ENCODE peak calls at places on chromosomes 11 and 22, in four cellular contexts. One of them, this sample, is unnamed.

GRCh38 chr11:81211050-81211449 is 1522.6 kb downstream of the FAM181B start:
- DNase-seq in bronchial epithelial cell: no peak
- DNase-seq in AG10803: no peak
- DNase-seq in PC-3: no peak
- DNase-seq in this sample: no peak

GRCh38 chr11:99160447-99160846 is 139.7 kb downstream of the CNTN5 start:
- DNase-seq in bronchial epithelial cell: no peak
- DNase-seq in AG10803: no peak
- DNase-seq in PC-3: no peak
- DNase-seq in this sample: no peak

GRCh38 chr22:42269407-42270177 is 861 bp downstream of the TCF20 start:
- DNase-seq in bronchial epithelial cell: peak; percentile 62
- DNase-seq in AG10803: no peak
- DNase-seq in PC-3: peak; percentile 61
- DNase-seq in this sample: peak; percentile 60

GRCh38 chr11:108906329-108906728 is 241.5 kb downstream of the DDX10 start:
- DNase-seq in bronchial epithelial cell: peak; percentile 77
- DNase-seq in AG10803: peak; percentile 50
- DNase-seq in PC-3: peak; percentile 87
- DNase-seq in this sample: no peak

GRCh38 chr11:31711137-31711536 is 100.0 kb downstream of the PAX6 start:
- DNase-seq in bronchial epithelial cell: peak; percentile 18
- DNase-seq in AG10803: no peak
- DNase-seq in PC-3: peak; percentile 82
- DNase-seq in this sample: no peak

GRCh38 chr11:94809251-94809650 is 41.1 kb downstream of the AMOTL1 start:
- DNase-seq in bronchial epithelial cell: no peak
- DNase-seq in AG10803: peak; percentile 68
- DNase-seq in PC-3: no peak
- DNase-seq in this sample: no peak

GRCh38 chr11:35650467-35650866 is 12.1 kb upstream of the TRIM44 start:
- DNase-seq in bronchial epithelial cell: no peak
- DNase-seq in AG10803: no peak
- DNase-seq in PC-3: no peak
- DNase-seq in this sample: no peak

GRCh38 chr22:19706661-19707151 is 7.6 kb upstream of the SEPTIN5 start:
- DNase-seq in bronchial epithelial cell: no peak
- DNase-seq in AG10803: no peak
- DNase-seq in PC-3: no peak
- DNase-seq in this sample: no peak

GRCh38 chr11:102204174-102204573 is 93.9 kb downstream of the YAP1 start:
- DNase-seq in bronchial epithelial cell: peak; percentile 47
- DNase-seq in AG10803: no peak
- DNase-seq in PC-3: peak; percentile 58
- DNase-seq in this sample: no peak

GRCh38 chr11:97938789-97939188 is 1082.0 kb upstream of the CNTN5 start:
- DNase-seq in bronchial epithelial cell: no peak
- DNase-seq in AG10803: no peak
- DNase-seq in PC-3: no peak
- DNase-seq in this sample: no peak

GRCh38 chr11:4697583-4697982 is at the start of gene OR51E2:
- DNase-seq in bronchial epithelial cell: peak; percentile 12
- DNase-seq in AG10803: peak; percentile 1
- DNase-seq in PC-3: no peak
- DNase-seq in this sample: no peak

GRCh38 chr22:30014244-30014643 is 66.0 kb upstream of the HORMAD2 start:
- DNase-seq in bronchial epithelial cell: no peak
- DNase-seq in AG10803: no peak
- DNase-seq in PC-3: no peak
- DNase-seq in this sample: no peak

GRCh38 chr22:46934746-46935491 is 172.5 kb downstream of the TBC1D22A start:
- DNase-seq in bronchial epithelial cell: peak; percentile 97
- DNase-seq in AG10803: peak; percentile 84
- DNase-seq in PC-3: peak; percentile 85
- DNase-seq in this sample: no peak

GRCh38 chr11:43582024-43582836 is 98.3 kb upstream of the HSD17B12 start:
- DNase-seq in bronchial epithelial cell: no peak
- DNase-seq in AG10803: no peak
- DNase-seq in PC-3: no peak
- DNase-seq in this sample: no peak

GRCh38 chr22:49013707-49014106 is 814.0 kb downstream of the BRD1 start:
- DNase-seq in bronchial epithelial cell: no peak
- DNase-seq in AG10803: no peak
- DNase-seq in PC-3: no peak
- DNase-seq in this sample: no peak

GRCh38 chr22:19199479-19199878 is 20.9 kb upstream of the SLC25A1 start:
- DNase-seq in bronchial epithelial cell: no peak
- DNase-seq in AG10803: no peak
- DNase-seq in PC-3: no peak
- DNase-seq in this sample: no peak

GRCh38 chr22:50011447-50012200 is 941 bp downstream of the IL17REL start:
- DNase-seq in bronchial epithelial cell: no peak
- DNase-seq in AG10803: no peak
- DNase-seq in PC-3: no peak
- DNase-seq in this sample: no peak

GRCh38 chr11:79045811-79046304 is 395.0 kb downstream of the TENM4 start:
- DNase-seq in bronchial epithelial cell: peak; percentile 82
- DNase-seq in AG10803: peak; percentile 44
- DNase-seq in PC-3: no peak
- DNase-seq in this sample: no peak

GRCh38 chr11:11975201-11976092 is 33.0 kb downstream of the DKK3 start:
- DNase-seq in bronchial epithelial cell: no peak
- DNase-seq in AG10803: no peak
- DNase-seq in PC-3: peak; percentile 10
- DNase-seq in this sample: no peak

GRCh38 chr11:27237641-27238040 is 125.4 kb downstream of the CCDC34 start:
- DNase-seq in bronchial epithelial cell: no peak
- DNase-seq in AG10803: no peak
- DNase-seq in PC-3: no peak
- DNase-seq in this sample: no peak

GRCh38 chr11:116312560-116313340 is 460.0 kb downstream of the BUD13 start:
- DNase-seq in bronchial epithelial cell: peak; percentile 12
- DNase-seq in AG10803: peak; percentile 28
- DNase-seq in PC-3: no peak
- DNase-seq in this sample: peak; percentile 66

GRCh38 chr11:111749646-111750045 is 16.5 kb downstream of the PPP2R1B start:
- DNase-seq in bronchial epithelial cell: no peak
- DNase-seq in AG10803: no peak
- DNase-seq in PC-3: no peak
- DNase-seq in this sample: no peak

GRCh38 chr11:134951305-134951700 is 539.3 kb upstream of the B3GAT1 start:
- DNase-seq in bronchial epithelial cell: peak; percentile 48
- DNase-seq in AG10803: peak; percentile 73
- DNase-seq in PC-3: peak; percentile 30
- DNase-seq in this sample: no peak

GRCh38 chr22:30802202-30803166 is 107.8 kb downstream of the OSBP2 start:
- DNase-seq in bronchial epithelial cell: peak; percentile 77
- DNase-seq in AG10803: peak; percentile 91
- DNase-seq in PC-3: peak; percentile 91
- DNase-seq in this sample: peak; percentile 73

GRCh38 chr11:16945671-16946469 is 68.3 kb downstream of the PLEKHA7 start:
- DNase-seq in bronchial epithelial cell: peak; percentile 57
- DNase-seq in AG10803: peak; percentile 38
- DNase-seq in PC-3: peak; percentile 78
- DNase-seq in this sample: peak; percentile 38

GRCh38 chr22:21700822-21701221 is 34.8 kb downstream of the YPEL1 start:
- DNase-seq in bronchial epithelial cell: no peak
- DNase-seq in AG10803: no peak
- DNase-seq in PC-3: no peak
- DNase-seq in this sample: no peak

GRCh38 chr11:70212227-70212811 is 9.2 kb downstream of the FADD start:
- DNase-seq in bronchial epithelial cell: no peak
- DNase-seq in AG10803: no peak
- DNase-seq in PC-3: peak; percentile 50
- DNase-seq in this sample: no peak
- H3K4me3 ChIP-seq in bronchial epithelial cell: no peak overlapping the region
- H3K4me3 ChIP-seq in AG10803: no peak overlapping the region
- H3K4me3 ChIP-seq in PC-3: peak overlapping the region; percentile 29
- H3K4me3 ChIP-seq in this sample: no peak overlapping the region

GRCh38 chr11:122293298-122294023 is 177.4 kb upstream of the BLID start:
- DNase-seq in bronchial epithelial cell: peak; percentile 15
- DNase-seq in AG10803: peak; percentile 55
- DNase-seq in PC-3: peak; percentile 40
- DNase-seq in this sample: no peak

DNA sequence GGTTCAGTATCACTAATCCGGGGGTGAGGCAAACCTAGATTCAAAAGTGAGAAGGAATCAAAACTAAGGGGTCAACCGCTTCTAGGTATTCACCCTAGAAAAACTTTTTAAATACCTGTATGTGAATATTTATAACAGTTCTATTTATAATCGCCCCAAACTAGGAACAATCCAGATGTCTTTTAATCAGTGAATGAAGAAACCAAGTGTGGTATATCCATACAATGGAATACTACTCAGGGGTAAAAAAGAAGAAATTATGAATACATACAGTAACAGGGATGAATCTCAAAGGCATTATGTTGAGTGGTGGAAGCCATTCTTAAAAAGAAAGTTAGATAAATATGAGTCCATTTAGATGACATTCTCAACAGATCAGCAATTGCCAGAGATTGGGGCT is 178.0 kb upstream of the BLID start:
- DNase-seq in bronchial epithelial cell: no peak
- DNase-seq in AG10803: no peak
- DNase-seq in PC-3: no peak
- DNase-seq in this sample: no peak
- H3K4me3 ChIP-seq in bronchial epithelial cell: no peak overlapping the region
- H3K4me3 ChIP-seq in AG10803: no peak overlapping the region
- H3K4me3 ChIP-seq in PC-3: no peak overlapping the region
- H3K4me3 ChIP-seq in this sample: no peak overlapping the region

DNA sequence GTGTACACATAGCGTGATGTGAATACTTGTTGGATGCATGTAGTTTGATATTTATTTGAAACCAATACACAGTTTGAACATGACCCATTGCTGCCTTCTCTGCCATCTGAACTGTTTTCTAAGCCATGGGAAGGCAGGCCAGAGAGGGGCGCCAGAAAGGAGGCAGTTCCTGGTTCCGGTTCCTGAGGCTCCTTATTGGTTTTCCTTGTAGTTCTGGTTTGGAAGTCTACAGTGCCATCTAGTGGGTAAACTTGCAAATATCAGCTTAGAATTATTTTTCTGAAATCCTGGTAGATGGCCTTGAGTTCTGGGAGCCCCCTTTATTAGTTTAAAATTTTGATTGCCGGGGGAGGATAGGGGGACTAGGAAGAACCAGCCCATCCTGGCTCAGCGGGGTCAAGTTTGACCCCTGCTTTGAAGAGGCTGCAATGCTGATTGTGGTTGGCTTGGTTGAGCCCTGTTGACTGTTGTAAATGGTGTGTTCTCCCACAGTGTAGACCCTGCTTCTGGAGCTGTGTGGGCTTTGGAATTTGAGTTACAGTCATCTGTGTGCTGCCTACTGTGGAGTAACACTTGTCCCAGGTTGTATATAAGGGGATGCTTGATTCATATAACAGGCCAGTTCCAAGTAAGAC is 48.4 kb downstream of the GRAMD1B start:
- DNase-seq in bronchial epithelial cell: peak; percentile 69
- DNase-seq in AG10803: peak; percentile 83
- DNase-seq in PC-3: peak; percentile 89
- DNase-seq in this sample: peak; percentile 60
- H3K4me3 ChIP-seq in bronchial epithelial cell: no peak overlapping the region
- H3K4me3 ChIP-seq in AG10803: no peak overlapping the region
- H3K4me3 ChIP-seq in PC-3: no peak overlapping the region
- H3K4me3 ChIP-seq in this sample: no peak overlapping the region

GRCh38 chr11:64711138-64711943 is 11.7 kb downstream of the NRXN2 start:
- DNase-seq in bronchial epithelial cell: no peak
- DNase-seq in AG10803: no peak
- DNase-seq in PC-3: no peak
- DNase-seq in this sample: no peak
- H3K4me3 ChIP-seq in bronchial epithelial cell: no peak overlapping the region
- H3K4me3 ChIP-seq in AG10803: no peak overlapping the region
- H3K4me3 ChIP-seq in PC-3: no peak overlapping the region
- H3K4me3 ChIP-seq in this sample: no peak overlapping the region

GRCh38 chr22:40240160-40240559 is 62.4 kb downstream of the TNRC6B start:
- DNase-seq in bronchial epithelial cell: no peak
- DNase-seq in AG10803: no peak
- DNase-seq in PC-3: no peak
- DNase-seq in this sample: no peak

GRCh38 chr22:40237788-40238424 is 60.2 kb downstream of the TNRC6B start:
- DNase-seq in bronchial epithelial cell: no peak
- DNase-seq in AG10803: no peak
- DNase-seq in PC-3: no peak
- DNase-seq in this sample: no peak

GRCh38 chr22:40237241-40237640 is 59.5 kb downstream of the TNRC6B start:
- DNase-seq in bronchial epithelial cell: no peak
- DNase-seq in AG10803: no peak
- DNase-seq in PC-3: no peak
- DNase-seq in this sample: no peak

GRCh38 chr22:40239345-40239683 is 61.6 kb downstream of the TNRC6B start:
- DNase-seq in bronchial epithelial cell: no peak
- DNase-seq in AG10803: no peak
- DNase-seq in PC-3: no peak
- DNase-seq in this sample: no peak

DNA sequence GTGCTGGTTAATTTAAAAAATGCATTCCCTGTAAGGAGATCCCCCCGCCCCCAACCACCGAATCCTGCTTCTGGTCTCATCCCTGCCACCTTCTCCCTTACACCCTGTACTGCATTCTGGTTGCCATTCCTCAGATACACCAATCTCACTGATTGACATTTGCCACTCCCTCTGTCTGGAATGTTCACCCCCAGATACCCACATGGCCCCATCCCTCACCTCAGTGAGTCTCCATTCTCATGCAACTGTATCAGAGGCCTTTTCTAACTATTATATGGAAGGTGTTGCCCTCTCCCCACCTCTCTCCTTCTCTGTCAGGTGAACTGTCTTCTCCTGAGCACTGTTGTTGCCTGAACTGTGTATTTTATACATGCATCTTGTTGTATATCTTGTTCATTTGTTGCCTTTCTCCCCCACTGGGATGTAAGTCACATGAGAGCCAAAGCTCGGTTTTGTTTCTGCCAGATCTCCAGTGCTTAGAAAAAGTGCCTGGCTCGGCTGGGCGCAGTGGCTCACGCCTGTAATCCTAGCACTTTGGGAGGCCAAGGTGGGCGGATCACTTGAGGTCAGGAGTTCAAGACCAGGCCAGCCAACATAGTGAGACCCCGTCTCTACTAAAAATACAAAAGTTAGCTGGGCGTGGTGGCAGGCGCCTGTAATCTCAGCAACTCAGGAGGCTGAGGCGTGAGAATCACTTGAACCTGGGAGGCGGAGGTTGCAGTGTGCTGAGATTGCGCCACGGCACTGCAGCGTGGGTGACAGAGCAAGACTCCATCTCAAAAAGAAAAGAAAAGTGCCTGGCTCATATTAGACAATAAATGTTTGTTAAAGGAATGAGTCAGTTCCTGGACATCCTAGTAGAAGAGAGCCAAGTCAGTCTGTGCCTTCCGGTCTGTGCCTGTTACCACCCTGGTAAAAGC is 61.0 kb downstream of the TNRC6B start:
- DNase-seq in bronchial epithelial cell: peak; percentile 91
- DNase-seq in AG10803: peak; percentile 72
- DNase-seq in PC-3: peak; percentile 85
- DNase-seq in this sample: no peak
- H3K4me3 ChIP-seq in bronchial epithelial cell: no peak overlapping the region
- H3K4me3 ChIP-seq in AG10803: no peak overlapping the region
- H3K4me3 ChIP-seq in PC-3: peak overlapping the region; percentile 35
- H3K4me3 ChIP-seq in this sample: no peak overlapping the region